ENCODE peak calls at places on chromosome 6, in nine cellular contexts. One of them, this sample, is unnamed.
A peak's percentile ranks its signal among the peaks of the same experiment; 100 is the strongest.

GRCh38 chr6:55180258-55180657 is 5.9 kb downstream of the HCRTR2 start:
- DNase-seq in activated T-cell treated with anti-CD3 and anti-CD28 coated beads for 48 hours: no peak
- DNase-seq in GM23248: no peak
- DNase-seq in left ventricle myocardium superior: no peak
- DNase-seq in iPS DF 19.7: no peak
- DNase-seq in stimulated activated CD8-positive, alpha-beta memory T cell treated with anti-CD3 and anti-CD28 coated beads, Interleukin-4, amount 100 ng/mL, for 48 hours: no peak
- DNase-seq in activated CD4-positive, alpha-beta T cell treated with anti-CD3 and anti-CD28 coated beads, Interleukin-2, amount 10 ng/mL, durations not matched to agents 7 days and 5 days: no peak
- DNase-seq in dermis blood vessel endothelial cell: no peak
- DNase-seq in GM23338: no peak
- DNase-seq in this sample: no peak

GRCh38 chr6:130467146-130467545 is 101.3 kb downstream of the TMEM200A start:
- DNase-seq in activated T-cell treated with anti-CD3 and anti-CD28 coated beads for 48 hours: no peak
- DNase-seq in GM23248: no peak
- DNase-seq in left ventricle myocardium superior: no peak
- DNase-seq in iPS DF 19.7: no peak
- DNase-seq in stimulated activated CD8-positive, alpha-beta memory T cell treated with anti-CD3 and anti-CD28 coated beads, Interleukin-4, amount 100 ng/mL, for 48 hours: no peak
- DNase-seq in activated CD4-positive, alpha-beta T cell treated with anti-CD3 and anti-CD28 coated beads, Interleukin-2, amount 10 ng/mL, durations not matched to agents 7 days and 5 days: no peak
- DNase-seq in dermis blood vessel endothelial cell: no peak
- DNase-seq in GM23338: no peak
- DNase-seq in this sample: no peak

GRCh38 chr6:133298801-133299200 is 57.6 kb downstream of the EYA4 start:
- DNase-seq in activated T-cell treated with anti-CD3 and anti-CD28 coated beads for 48 hours: no peak
- DNase-seq in GM23248: no peak
- DNase-seq in left ventricle myocardium superior: no peak
- DNase-seq in iPS DF 19.7: no peak
- DNase-seq in stimulated activated CD8-positive, alpha-beta memory T cell treated with anti-CD3 and anti-CD28 coated beads, Interleukin-4, amount 100 ng/mL, for 48 hours: no peak
- DNase-seq in activated CD4-positive, alpha-beta T cell treated with anti-CD3 and anti-CD28 coated beads, Interleukin-2, amount 10 ng/mL, durations not matched to agents 7 days and 5 days: no peak
- DNase-seq in dermis blood vessel endothelial cell: no peak
- DNase-seq in GM23338: no peak
- DNase-seq in this sample: no peak

GRCh38 chr6:35082733-35083403 is 58.3 kb downstream of the TCP11 start:
- DNase-seq in activated T-cell treated with anti-CD3 and anti-CD28 coated beads for 48 hours: no peak
- DNase-seq in GM23248: no peak
- DNase-seq in left ventricle myocardium superior: no peak
- DNase-seq in iPS DF 19.7: no peak
- DNase-seq in stimulated activated CD8-positive, alpha-beta memory T cell treated with anti-CD3 and anti-CD28 coated beads, Interleukin-4, amount 100 ng/mL, for 48 hours: no peak
- DNase-seq in activated CD4-positive, alpha-beta T cell treated with anti-CD3 and anti-CD28 coated beads, Interleukin-2, amount 10 ng/mL, durations not matched to agents 7 days and 5 days: no peak
- DNase-seq in dermis blood vessel endothelial cell: no peak
- DNase-seq in GM23338: no peak
- DNase-seq in this sample: no peak

GRCh38 chr6:154462425-154462824 is 48.1 kb downstream of the CNKSR3 start:
- DNase-seq in activated T-cell treated with anti-CD3 and anti-CD28 coated beads for 48 hours: no peak
- DNase-seq in GM23248: no peak
- DNase-seq in left ventricle myocardium superior: no peak
- DNase-seq in iPS DF 19.7: no peak
- DNase-seq in stimulated activated CD8-positive, alpha-beta memory T cell treated with anti-CD3 and anti-CD28 coated beads, Interleukin-4, amount 100 ng/mL, for 48 hours: no peak
- DNase-seq in activated CD4-positive, alpha-beta T cell treated with anti-CD3 and anti-CD28 coated beads, Interleukin-2, amount 10 ng/mL, durations not matched to agents 7 days and 5 days: no peak
- DNase-seq in dermis blood vessel endothelial cell: no peak
- DNase-seq in GM23338: no peak
- DNase-seq in this sample: no peak

GRCh38 chr6:68502946-68503345 is 132.1 kb upstream of the ADGRB3 start:
- DNase-seq in activated T-cell treated with anti-CD3 and anti-CD28 coated beads for 48 hours: no peak
- DNase-seq in GM23248: no peak
- DNase-seq in left ventricle myocardium superior: no peak
- DNase-seq in iPS DF 19.7: no peak
- DNase-seq in stimulated activated CD8-positive, alpha-beta memory T cell treated with anti-CD3 and anti-CD28 coated beads, Interleukin-4, amount 100 ng/mL, for 48 hours: no peak
- DNase-seq in activated CD4-positive, alpha-beta T cell treated with anti-CD3 and anti-CD28 coated beads, Interleukin-2, amount 10 ng/mL, durations not matched to agents 7 days and 5 days: no peak
- DNase-seq in dermis blood vessel endothelial cell: no peak
- DNase-seq in GM23338: no peak
- DNase-seq in this sample: no peak

GRCh38 chr6:10478187-10479040 is 42.7 kb upstream of the GCNT2 start:
- DNase-seq in activated T-cell treated with anti-CD3 and anti-CD28 coated beads for 48 hours: no peak
- DNase-seq in GM23248: peak; percentile 37
- DNase-seq in left ventricle myocardium superior: no peak
- DNase-seq in iPS DF 19.7: peak; percentile 30
- DNase-seq in stimulated activated CD8-positive, alpha-beta memory T cell treated with anti-CD3 and anti-CD28 coated beads, Interleukin-4, amount 100 ng/mL, for 48 hours: no peak
- DNase-seq in activated CD4-positive, alpha-beta T cell treated with anti-CD3 and anti-CD28 coated beads, Interleukin-2, amount 10 ng/mL, durations not matched to agents 7 days and 5 days: peak; percentile 25
- DNase-seq in dermis blood vessel endothelial cell: peak; percentile 73
- DNase-seq in GM23338: peak; percentile 85
- DNase-seq in this sample: peak; percentile 69

GRCh38 chr6:118334634-118335033 is 213.5 kb upstream of the PLN start:
- DNase-seq in activated T-cell treated with anti-CD3 and anti-CD28 coated beads for 48 hours: no peak
- DNase-seq in GM23248: no peak
- DNase-seq in left ventricle myocardium superior: no peak
- DNase-seq in iPS DF 19.7: no peak
- DNase-seq in stimulated activated CD8-positive, alpha-beta memory T cell treated with anti-CD3 and anti-CD28 coated beads, Interleukin-4, amount 100 ng/mL, for 48 hours: no peak
- DNase-seq in activated CD4-positive, alpha-beta T cell treated with anti-CD3 and anti-CD28 coated beads, Interleukin-2, amount 10 ng/mL, durations not matched to agents 7 days and 5 days: no peak
- DNase-seq in dermis blood vessel endothelial cell: no peak
- DNase-seq in GM23338: no peak
- DNase-seq in this sample: no peak

GRCh38 chr6:220736-221475 is 71.4 kb upstream of the DUSP22 start:
- DNase-seq in activated T-cell treated with anti-CD3 and anti-CD28 coated beads for 48 hours: no peak
- DNase-seq in GM23248: peak; percentile 30
- DNase-seq in left ventricle myocardium superior: no peak
- DNase-seq in iPS DF 19.7: no peak
- DNase-seq in stimulated activated CD8-positive, alpha-beta memory T cell treated with anti-CD3 and anti-CD28 coated beads, Interleukin-4, amount 100 ng/mL, for 48 hours: peak; percentile 54
- DNase-seq in activated CD4-positive, alpha-beta T cell treated with anti-CD3 and anti-CD28 coated beads, Interleukin-2, amount 10 ng/mL, durations not matched to agents 7 days and 5 days: no peak
- DNase-seq in dermis blood vessel endothelial cell: no peak
- DNase-seq in GM23338: no peak
- DNase-seq in this sample: no peak

GRCh38 chr6:16712931-16713484 is 48.3 kb downstream of the ATXN1 start:
- DNase-seq in activated T-cell treated with anti-CD3 and anti-CD28 coated beads for 48 hours: no peak
- DNase-seq in GM23248: peak; percentile 95
- DNase-seq in left ventricle myocardium superior: peak; percentile 45
- DNase-seq in iPS DF 19.7: no peak
- DNase-seq in stimulated activated CD8-positive, alpha-beta memory T cell treated with anti-CD3 and anti-CD28 coated beads, Interleukin-4, amount 100 ng/mL, for 48 hours: no peak
- DNase-seq in activated CD4-positive, alpha-beta T cell treated with anti-CD3 and anti-CD28 coated beads, Interleukin-2, amount 10 ng/mL, durations not matched to agents 7 days and 5 days: no peak
- DNase-seq in dermis blood vessel endothelial cell: peak; percentile 91
- DNase-seq in GM23338: peak; percentile 21
- DNase-seq in this sample: peak; percentile 93

GRCh38 chr6:168270274-168271174 is 49.1 kb downstream of the DACT2 start:
- DNase-seq in activated T-cell treated with anti-CD3 and anti-CD28 coated beads for 48 hours: no peak
- DNase-seq in GM23248: no peak
- DNase-seq in left ventricle myocardium superior: no peak
- DNase-seq in iPS DF 19.7: no peak
- DNase-seq in stimulated activated CD8-positive, alpha-beta memory T cell treated with anti-CD3 and anti-CD28 coated beads, Interleukin-4, amount 100 ng/mL, for 48 hours: no peak
- DNase-seq in activated CD4-positive, alpha-beta T cell treated with anti-CD3 and anti-CD28 coated beads, Interleukin-2, amount 10 ng/mL, durations not matched to agents 7 days and 5 days: no peak
- DNase-seq in dermis blood vessel endothelial cell: no peak
- DNase-seq in GM23338: no peak
- DNase-seq in this sample: no peak

GRCh38 chr6:25173951-25174474 is 105.2 kb upstream of the CARMIL1 start:
- DNase-seq in activated T-cell treated with anti-CD3 and anti-CD28 coated beads for 48 hours: no peak
- DNase-seq in GM23248: peak; percentile 88
- DNase-seq in left ventricle myocardium superior: no peak
- DNase-seq in iPS DF 19.7: no peak
- DNase-seq in stimulated activated CD8-positive, alpha-beta memory T cell treated with anti-CD3 and anti-CD28 coated beads, Interleukin-4, amount 100 ng/mL, for 48 hours: no peak
- DNase-seq in activated CD4-positive, alpha-beta T cell treated with anti-CD3 and anti-CD28 coated beads, Interleukin-2, amount 10 ng/mL, durations not matched to agents 7 days and 5 days: no peak
- DNase-seq in dermis blood vessel endothelial cell: peak; percentile 85
- DNase-seq in GM23338: no peak
- DNase-seq in this sample: peak; percentile 81

GRCh38 chr6:143607959-143608358 is 69.8 kb upstream of the PHACTR2 start:
- DNase-seq in activated T-cell treated with anti-CD3 and anti-CD28 coated beads for 48 hours: no peak
- DNase-seq in GM23248: no peak
- DNase-seq in left ventricle myocardium superior: no peak
- DNase-seq in iPS DF 19.7: no peak
- DNase-seq in stimulated activated CD8-positive, alpha-beta memory T cell treated with anti-CD3 and anti-CD28 coated beads, Interleukin-4, amount 100 ng/mL, for 48 hours: no peak
- DNase-seq in activated CD4-positive, alpha-beta T cell treated with anti-CD3 and anti-CD28 coated beads, Interleukin-2, amount 10 ng/mL, durations not matched to agents 7 days and 5 days: no peak
- DNase-seq in dermis blood vessel endothelial cell: no peak
- DNase-seq in GM23338: peak; percentile 8
- DNase-seq in this sample: peak; percentile 7

GRCh38 chr6:144742779-144743178 is 457.6 kb downstream of the UTRN start:
- DNase-seq in activated T-cell treated with anti-CD3 and anti-CD28 coated beads for 48 hours: no peak
- DNase-seq in GM23248: no peak
- DNase-seq in left ventricle myocardium superior: no peak
- DNase-seq in iPS DF 19.7: no peak
- DNase-seq in stimulated activated CD8-positive, alpha-beta memory T cell treated with anti-CD3 and anti-CD28 coated beads, Interleukin-4, amount 100 ng/mL, for 48 hours: no peak
- DNase-seq in activated CD4-positive, alpha-beta T cell treated with anti-CD3 and anti-CD28 coated beads, Interleukin-2, amount 10 ng/mL, durations not matched to agents 7 days and 5 days: no peak
- DNase-seq in dermis blood vessel endothelial cell: no peak
- DNase-seq in GM23338: no peak
- DNase-seq in this sample: no peak

GRCh38 chr6:45837541-45838200 is 178.0 kb downstream of the CLIC5 start:
- DNase-seq in activated T-cell treated with anti-CD3 and anti-CD28 coated beads for 48 hours: no peak
- DNase-seq in GM23248: no peak
- DNase-seq in left ventricle myocardium superior: no peak
- DNase-seq in iPS DF 19.7: no peak
- DNase-seq in stimulated activated CD8-positive, alpha-beta memory T cell treated with anti-CD3 and anti-CD28 coated beads, Interleukin-4, amount 100 ng/mL, for 48 hours: no peak
- DNase-seq in activated CD4-positive, alpha-beta T cell treated with anti-CD3 and anti-CD28 coated beads, Interleukin-2, amount 10 ng/mL, durations not matched to agents 7 days and 5 days: no peak
- DNase-seq in dermis blood vessel endothelial cell: no peak
- DNase-seq in GM23338: no peak
- DNase-seq in this sample: no peak

GRCh38 chr6:46505693-46506512 is 14.7 kb upstream of the RCAN2 start:
- DNase-seq in activated T-cell treated with anti-CD3 and anti-CD28 coated beads for 48 hours: no peak
- DNase-seq in GM23248: no peak
- DNase-seq in left ventricle myocardium superior: peak; percentile 71
- DNase-seq in iPS DF 19.7: no peak
- DNase-seq in stimulated activated CD8-positive, alpha-beta memory T cell treated with anti-CD3 and anti-CD28 coated beads, Interleukin-4, amount 100 ng/mL, for 48 hours: no peak
- DNase-seq in activated CD4-positive, alpha-beta T cell treated with anti-CD3 and anti-CD28 coated beads, Interleukin-2, amount 10 ng/mL, durations not matched to agents 7 days and 5 days: no peak
- DNase-seq in dermis blood vessel endothelial cell: no peak
- DNase-seq in GM23338: no peak
- DNase-seq in this sample: no peak

GRCh38 chr6:10999994-11000393 is 44.1 kb downstream of the ELOVL2 start:
- DNase-seq in activated T-cell treated with anti-CD3 and anti-CD28 coated beads for 48 hours: no peak
- DNase-seq in GM23248: peak; percentile 13
- DNase-seq in left ventricle myocardium superior: no peak
- DNase-seq in iPS DF 19.7: no peak
- DNase-seq in stimulated activated CD8-positive, alpha-beta memory T cell treated with anti-CD3 and anti-CD28 coated beads, Interleukin-4, amount 100 ng/mL, for 48 hours: no peak
- DNase-seq in activated CD4-positive, alpha-beta T cell treated with anti-CD3 and anti-CD28 coated beads, Interleukin-2, amount 10 ng/mL, durations not matched to agents 7 days and 5 days: no peak
- DNase-seq in dermis blood vessel endothelial cell: peak; percentile 1
- DNase-seq in GM23338: no peak
- DNase-seq in this sample: no peak

GRCh38 chr6:31730631-31731086 is 1.6 kb upstream of the DDAH2 start:
- DNase-seq in activated T-cell treated with anti-CD3 and anti-CD28 coated beads for 48 hours: no peak
- DNase-seq in GM23248: no peak
- DNase-seq in left ventricle myocardium superior: no peak
- DNase-seq in iPS DF 19.7: no peak
- DNase-seq in stimulated activated CD8-positive, alpha-beta memory T cell treated with anti-CD3 and anti-CD28 coated beads, Interleukin-4, amount 100 ng/mL, for 48 hours: no peak
- DNase-seq in activated CD4-positive, alpha-beta T cell treated with anti-CD3 and anti-CD28 coated beads, Interleukin-2, amount 10 ng/mL, durations not matched to agents 7 days and 5 days: no peak
- DNase-seq in dermis blood vessel endothelial cell: no peak
- DNase-seq in GM23338: no peak
- DNase-seq in this sample: no peak

GRCh38 chr6:170272341-170273065 is 18.4 kb downstream of the DLL1 start:
- DNase-seq in activated T-cell treated with anti-CD3 and anti-CD28 coated beads for 48 hours: no peak
- DNase-seq in GM23248: no peak
- DNase-seq in left ventricle myocardium superior: peak; percentile 28
- DNase-seq in iPS DF 19.7: no peak
- DNase-seq in stimulated activated CD8-positive, alpha-beta memory T cell treated with anti-CD3 and anti-CD28 coated beads, Interleukin-4, amount 100 ng/mL, for 48 hours: no peak
- DNase-seq in activated CD4-positive, alpha-beta T cell treated with anti-CD3 and anti-CD28 coated beads, Interleukin-2, amount 10 ng/mL, durations not matched to agents 7 days and 5 days: no peak
- DNase-seq in dermis blood vessel endothelial cell: no peak
- DNase-seq in GM23338: no peak
- DNase-seq in this sample: no peak

GRCh38 chr6:142624978-142625715 is 319.8 kb downstream of the HIVEP2 start:
- DNase-seq in activated T-cell treated with anti-CD3 and anti-CD28 coated beads for 48 hours: no peak
- DNase-seq in GM23248: no peak
- DNase-seq in left ventricle myocardium superior: no peak
- DNase-seq in iPS DF 19.7: no peak
- DNase-seq in stimulated activated CD8-positive, alpha-beta memory T cell treated with anti-CD3 and anti-CD28 coated beads, Interleukin-4, amount 100 ng/mL, for 48 hours: no peak
- DNase-seq in activated CD4-positive, alpha-beta T cell treated with anti-CD3 and anti-CD28 coated beads, Interleukin-2, amount 10 ng/mL, durations not matched to agents 7 days and 5 days: no peak
- DNase-seq in dermis blood vessel endothelial cell: no peak
- DNase-seq in GM23338: no peak
- DNase-seq in this sample: no peak

GRCh38 chr6:2848851-2849250 is 7.2 kb upstream of the SERPINB1 start:
- DNase-seq in activated T-cell treated with anti-CD3 and anti-CD28 coated beads for 48 hours: peak; percentile 54
- DNase-seq in GM23248: no peak
- DNase-seq in left ventricle myocardium superior: no peak
- DNase-seq in iPS DF 19.7: no peak
- DNase-seq in stimulated activated CD8-positive, alpha-beta memory T cell treated with anti-CD3 and anti-CD28 coated beads, Interleukin-4, amount 100 ng/mL, for 48 hours: peak; percentile 75
- DNase-seq in activated CD4-positive, alpha-beta T cell treated with anti-CD3 and anti-CD28 coated beads, Interleukin-2, amount 10 ng/mL, durations not matched to agents 7 days and 5 days: peak; percentile 79
- DNase-seq in dermis blood vessel endothelial cell: no peak
- DNase-seq in GM23338: peak; percentile 84
- DNase-seq in this sample: no peak

GRCh38 chr6:89613790-89614189 is 24.8 kb downstream of the LYRM2 start:
- DNase-seq in activated T-cell treated with anti-CD3 and anti-CD28 coated beads for 48 hours: no peak
- DNase-seq in GM23248: no peak
- DNase-seq in left ventricle myocardium superior: peak; percentile 53
- DNase-seq in iPS DF 19.7: no peak
- DNase-seq in stimulated activated CD8-positive, alpha-beta memory T cell treated with anti-CD3 and anti-CD28 coated beads, Interleukin-4, amount 100 ng/mL, for 48 hours: no peak
- DNase-seq in activated CD4-positive, alpha-beta T cell treated with anti-CD3 and anti-CD28 coated beads, Interleukin-2, amount 10 ng/mL, durations not matched to agents 7 days and 5 days: no peak
- DNase-seq in dermis blood vessel endothelial cell: no peak
- DNase-seq in GM23338: no peak
- DNase-seq in this sample: no peak

GRCh38 chr6:18269253-18269652 is 4.9 kb upstream of the DEK start:
- DNase-seq in activated T-cell treated with anti-CD3 and anti-CD28 coated beads for 48 hours: no peak
- DNase-seq in GM23248: peak; percentile 59
- DNase-seq in left ventricle myocardium superior: no peak
- DNase-seq in iPS DF 19.7: no peak
- DNase-seq in stimulated activated CD8-positive, alpha-beta memory T cell treated with anti-CD3 and anti-CD28 coated beads, Interleukin-4, amount 100 ng/mL, for 48 hours: no peak
- DNase-seq in activated CD4-positive, alpha-beta T cell treated with anti-CD3 and anti-CD28 coated beads, Interleukin-2, amount 10 ng/mL, durations not matched to agents 7 days and 5 days: no peak
- DNase-seq in dermis blood vessel endothelial cell: no peak
- DNase-seq in GM23338: no peak
- DNase-seq in this sample: peak; percentile 47

GRCh38 chr6:80254716-80255115 is 148.2 kb downstream of the BCKDHB start:
- DNase-seq in activated T-cell treated with anti-CD3 and anti-CD28 coated beads for 48 hours: no peak
- DNase-seq in GM23248: no peak
- DNase-seq in left ventricle myocardium superior: no peak
- DNase-seq in iPS DF 19.7: no peak
- DNase-seq in stimulated activated CD8-positive, alpha-beta memory T cell treated with anti-CD3 and anti-CD28 coated beads, Interleukin-4, amount 100 ng/mL, for 48 hours: no peak
- DNase-seq in activated CD4-positive, alpha-beta T cell treated with anti-CD3 and anti-CD28 coated beads, Interleukin-2, amount 10 ng/mL, durations not matched to agents 7 days and 5 days: no peak
- DNase-seq in dermis blood vessel endothelial cell: no peak
- DNase-seq in GM23338: no peak
- DNase-seq in this sample: no peak

GRCh38 chr6:118313208-118313607 is 234.9 kb upstream of the PLN start:
- DNase-seq in activated T-cell treated with anti-CD3 and anti-CD28 coated beads for 48 hours: no peak
- DNase-seq in GM23248: no peak
- DNase-seq in left ventricle myocardium superior: no peak
- DNase-seq in iPS DF 19.7: no peak
- DNase-seq in stimulated activated CD8-positive, alpha-beta memory T cell treated with anti-CD3 and anti-CD28 coated beads, Interleukin-4, amount 100 ng/mL, for 48 hours: no peak
- DNase-seq in activated CD4-positive, alpha-beta T cell treated with anti-CD3 and anti-CD28 coated beads, Interleukin-2, amount 10 ng/mL, durations not matched to agents 7 days and 5 days: no peak
- DNase-seq in dermis blood vessel endothelial cell: no peak
- DNase-seq in GM23338: no peak
- DNase-seq in this sample: no peak

GRCh38 chr6:11050735-11051134 is 6.6 kb upstream of the ELOVL2 start:
- DNase-seq in activated T-cell treated with anti-CD3 and anti-CD28 coated beads for 48 hours: no peak
- DNase-seq in GM23248: peak; percentile 44
- DNase-seq in left ventricle myocardium superior: no peak
- DNase-seq in iPS DF 19.7: no peak
- DNase-seq in stimulated activated CD8-positive, alpha-beta memory T cell treated with anti-CD3 and anti-CD28 coated beads, Interleukin-4, amount 100 ng/mL, for 48 hours: no peak
- DNase-seq in activated CD4-positive, alpha-beta T cell treated with anti-CD3 and anti-CD28 coated beads, Interleukin-2, amount 10 ng/mL, durations not matched to agents 7 days and 5 days: no peak
- DNase-seq in dermis blood vessel endothelial cell: peak; percentile 19
- DNase-seq in GM23338: no peak
- DNase-seq in this sample: no peak

GRCh38 chr6:15544321-15544900 is 118.4 kb downstream of the DTNBP1 start:
- DNase-seq in activated T-cell treated with anti-CD3 and anti-CD28 coated beads for 48 hours: no peak
- DNase-seq in GM23248: peak; percentile 51
- DNase-seq in left ventricle myocardium superior: no peak
- DNase-seq in iPS DF 19.7: no peak
- DNase-seq in stimulated activated CD8-positive, alpha-beta memory T cell treated with anti-CD3 and anti-CD28 coated beads, Interleukin-4, amount 100 ng/mL, for 48 hours: no peak
- DNase-seq in activated CD4-positive, alpha-beta T cell treated with anti-CD3 and anti-CD28 coated beads, Interleukin-2, amount 10 ng/mL, durations not matched to agents 7 days and 5 days: no peak
- DNase-seq in dermis blood vessel endothelial cell: no peak
- DNase-seq in GM23338: no peak
- DNase-seq in this sample: no peak

GRCh38 chr6:34056301-34056700 is 89.6 kb downstream of the GRM4 start:
- DNase-seq in activated T-cell treated with anti-CD3 and anti-CD28 coated beads for 48 hours: peak; percentile 17
- DNase-seq in GM23248: peak; percentile 87
- DNase-seq in left ventricle myocardium superior: peak; percentile 82
- DNase-seq in iPS DF 19.7: peak; percentile 38
- DNase-seq in stimulated activated CD8-positive, alpha-beta memory T cell treated with anti-CD3 and anti-CD28 coated beads, Interleukin-4, amount 100 ng/mL, for 48 hours: peak; percentile 43
- DNase-seq in activated CD4-positive, alpha-beta T cell treated with anti-CD3 and anti-CD28 coated beads, Interleukin-2, amount 10 ng/mL, durations not matched to agents 7 days and 5 days: no peak
- DNase-seq in dermis blood vessel endothelial cell: peak; percentile 20
- DNase-seq in GM23338: peak; percentile 91
- DNase-seq in this sample: no peak

This sample was measured in A673.